ENCODE peak calls at places on chromosomes 12 and 14, in eight cellular contexts. D is activated CD4-positive, alpha-beta T cell treated with anti-CD3 and anti-CD28 coated beads for 36 hours; R is right cardiac atrium; L is HepG2; K is DND-41; Z is activated B cell treated with CpG ODN at 0.5 μM for 24 hours; A is T-cell; H is left lung. T is an unnamed sample.

GRCh38 chr14:105248368-105249174 is at the start of gene BTBD6:
- ATAC-seq in H (peak), R (peak), K (peak), D (peak), Z (peak), A (peak), L (no peak), T (peak)

GRCh38 chr12:58670623-58671022 is 249.7 kb downstream of the LRIG3 start:
- ATAC-seq in Z (no peak), K (no peak), L (no peak), D (no peak), R (no peak), H (no peak), A (no peak), T (no peak)

GRCh38 chr14:92735344-92735743 is 13.1 kb downstream of the LGMN start:
- ATAC-seq in H (no peak), K (no peak), D (no peak), R (no peak), Z (no peak), L (no peak), A (no peak), T (no peak)

GRCh38 chr14:73374218-73374617 is 84.1 kb downstream of the NUMB start:
- ATAC-seq in L (no peak), A (no peak), Z (no peak), K (no peak), R (no peak), H (no peak), D (no peak), T (no peak)

GRCh38 chr14:51576899-51577298 is 74.8 kb upstream of the FRMD6 start:
- ATAC-seq in K (no peak), R (no peak), A (no peak), D (no peak), Z (no peak), H (no peak), L (no peak), T (no peak)

GRCh38 chr14:56119221-56119967 is 1.2 kb downstream of the PELI2 start:
- ATAC-seq in Z (peak), R (peak), L (peak), H (peak), D (peak), K (peak), A (no peak), T (peak)

GRCh38 chr14:103894723-103895059 is 33.6 kb upstream of the TDRD9 start:
- ATAC-seq in Z (no peak), R (no peak), L (no peak), K (no peak), D (no peak), A (no peak), H (no peak), T (no peak)

GRCh38 chr12:122891661-122892525 is 4.0 kb downstream of the VPS37B start:
- ATAC-seq in K (no peak), H (no peak), L (no peak), D (no peak), A (no peak), Z (no peak), R (no peak), T (no peak)

GRCh38 chr14:60561845-60562746 is 53.1 kb downstream of the SIX6 start:
- ATAC-seq in D (peak), L (peak), R (peak), H (peak), K (no peak), A (peak), Z (no peak), T (no peak)

GRCh38 chr14:91998667-91999570 is 40.9 kb downstream of the TRIP11 start:
- ATAC-seq in D (no peak), L (no peak), R (no peak), A (peak), Z (no peak), K (peak), H (no peak), T (no peak)

GRCh38 chr12:122363782-122364181 is 58.7 kb downstream of the CLIP1 start:
- ATAC-seq in H (no peak), Z (no peak), L (no peak), R (no peak), D (no peak), K (no peak), A (no peak), T (no peak)

GRCh38 chr14:77181124-77181602 is 435 bp upstream of the TMEM63C start:
- ATAC-seq in L (peak), K (no peak), H (peak), D (peak), Z (no peak), A (no peak), R (no peak), T (peak)

GRCh38 chr12:110790301-110790700 is 47.6 kb upstream of the PPP1CC start:
- ATAC-seq in A (no peak), Z (no peak), R (peak), K (no peak), D (no peak), H (peak), L (no peak), T (no peak)

GRCh38 chr12:131017477-131017991 is 63.8 kb downstream of the ADGRD1 start:
- ATAC-seq in H (no peak), Z (no peak), R (no peak), K (no peak), L (no peak), D (no peak), A (no peak), T (peak)

GRCh38 chr12:111505601-111506036 is 93.5 kb downstream of the ATXN2 start:
- ATAC-seq in L (no peak), H (no peak), R (no peak), K (no peak), D (peak), A (no peak), Z (no peak), T (peak)

GRCh38 chr12:591167-591570 is 72.1 kb downstream of the NINJ2 start:
- ATAC-seq in Z (peak), K (peak), H (no peak), A (no peak), D (peak), L (peak), R (peak), T (no peak)

GRCh38 chr14:99047436-99048110 is 224.4 kb downstream of the BCL11B start:
- ATAC-seq in D (no peak), K (no peak), L (no peak), A (no peak), H (no peak), R (no peak), Z (no peak), T (no peak)

GRCh38 chr14:63933110-63933509 is 80.3 kb downstream of the SYNE2 start:
- ATAC-seq in K (peak), Z (no peak), L (no peak), R (no peak), A (no peak), D (peak), H (no peak), T (peak)

GRCh38 chr14:65195042-65195719 is 92.9 kb upstream of the MAX start:
- ATAC-seq in D (peak), A (no peak), L (peak), Z (peak), R (no peak), K (no peak), H (no peak), T (peak)

GRCh38 chr12:124667671-124668337 is 100.4 kb upstream of the NCOR2 start:
- ATAC-seq in R (no peak), D (no peak), A (no peak), K (no peak), Z (no peak), H (peak), L (peak), T (no peak)

GRCh38 chr14:68460541-68460940 is 332.3 kb downstream of the ZFP36L1 start:
- ATAC-seq in K (no peak), D (no peak), H (no peak), A (no peak), Z (no peak), R (peak), L (no peak), T (no peak)

GRCh38 chr12:123713398-123714301 is 1.5 kb downstream of the ATP6V0A2 start:
- ATAC-seq in H (peak), A (no peak), D (peak), Z (no peak), R (no peak), L (no peak), K (no peak), T (peak)

GRCh38 chr12:48917857-48918537 is 7.3 kb downstream of the FKBP11 start:
- ATAC-seq in A (peak), L (no peak), K (peak), H (no peak), R (no peak), D (no peak), Z (no peak), T (peak)

T was measured in activated T-helper 17 cell treated with anti-CD3 and anti-CD28 coated beads, Interleukin-2, amount 50 U/mL, for 72 hours.